ENCODE peak calls at places on chromosomes 4 and X, in ten cellular contexts. T is adrenal gland; V is IMR-90; M is astrocyte; O is CD4-positive, alpha-beta T cell; K is lung; E is stomach; L is transverse colon; N is iPS DF 6.9; B is ovary. P is an unnamed sample.
A peak's percentile ranks its signal among the peaks of the same experiment; 100 is the strongest.

GRCh38 chr4:168629561-168629960 is 132.7 kb downstream of the PALLD start:
- DNase-seq in M (no peak), E (no peak), L (no peak), O (no peak), N (no peak), V (no peak), B (no peak), K (no peak), T (no peak), P (no peak)

GRCh38 chr4:45438047-45438446 is 685.8 kb downstream of the GABRG1 start:
- DNase-seq in K (no peak), N (no peak), V (no peak), T (no peak), M (no peak), B (no peak), E (no peak), O (no peak), L (no peak), P (no peak)

GRCh38 chrX:150348365-150348764 is 14.8 kb upstream of the MAMLD1 start:
- DNase-seq in T (no peak), O (no peak), E (no peak), B (no peak), L (no peak), N (peak; percentile 45), K (no peak), V (no peak), M (no peak), P (no peak)

GRCh38 chr4:159495515-159496236 is 392.8 kb downstream of the RAPGEF2 start:
- DNase-seq in K (no peak), O (no peak), M (peak; percentile 41), N (no peak), B (no peak), V (no peak), L (no peak), E (no peak), T (no peak), P (no peak)

GRCh38 chrX:6041630-6042029 is 187.0 kb downstream of the NLGN4X start:
- DNase-seq in L (no peak), E (no peak), B (no peak), V (no peak), T (no peak), M (peak; percentile 27), O (no peak), N (no peak), K (no peak), P (no peak)

GRCh38 chr4:156778606-156779005 is 193.0 kb downstream of the PDGFC start:
- DNase-seq in K (no peak), O (no peak), B (no peak), M (peak; percentile 71), L (no peak), T (no peak), E (no peak), V (peak; percentile 91), N (no peak), P (no peak)

GRCh38 chr4:32196950-32197688 is 1477.0 kb downstream of the PCDH7 start:
- DNase-seq in L (no peak), B (no peak), O (no peak), E (no peak), K (no peak), N (no peak), M (no peak), V (no peak), T (no peak), P (no peak)

GRCh38 chr4:168335621-168336020 is 17.1 kb upstream of the DDX60 start:
- DNase-seq in B (no peak), V (peak; percentile 77), M (peak; percentile 71), K (no peak), T (no peak), E (no peak), O (no peak), L (no peak), N (no peak), P (no peak)

GRCh38 chr4:52633846-52634245 is 25.3 kb downstream of the USP46 start:
- DNase-seq in N (no peak), B (no peak), E (no peak), L (no peak), K (no peak), T (no peak), O (no peak), M (no peak), V (no peak), P (no peak)

GRCh38 chrX:40912166-40912565 is 173.1 kb upstream of the USP9X start:
- DNase-seq in L (no peak), M (no peak), E (no peak), B (no peak), T (no peak), N (no peak), V (no peak), K (no peak), O (no peak), P (no peak)

GRCh38 chr4:131388277-131388676 is 1760.8 kb upstream of the PCDH10 start:
- DNase-seq in O (no peak), B (no peak), K (no peak), M (no peak), E (no peak), N (no peak), L (no peak), V (no peak), T (no peak), P (no peak)

GRCh38 chr4:42627887-42628646 is 28.8 kb downstream of the ATP8A1 start:
- DNase-seq in K (no peak), N (no peak), L (peak; percentile 53), E (peak; percentile 81), O (peak; percentile 44), M (no peak), B (peak; percentile 77), V (no peak), T (peak; percentile 2), P (peak; percentile 25)

GRCh38 chr4:144591401-144591800 is 54.6 kb upstream of the HHIP start:
- DNase-seq in L (peak; percentile 61), V (peak; percentile 89), N (no peak), O (no peak), T (no peak), B (no peak), M (peak; percentile 75), K (peak; percentile 64), E (no peak), P (no peak)

GRCh38 chr4:123651536-123652175 is 255.1 kb downstream of the SPRY1 start:
- DNase-seq in L (no peak), T (no peak), N (no peak), K (no peak), V (no peak), M (no peak), O (no peak), E (no peak), B (no peak), P (no peak)

DNA sequence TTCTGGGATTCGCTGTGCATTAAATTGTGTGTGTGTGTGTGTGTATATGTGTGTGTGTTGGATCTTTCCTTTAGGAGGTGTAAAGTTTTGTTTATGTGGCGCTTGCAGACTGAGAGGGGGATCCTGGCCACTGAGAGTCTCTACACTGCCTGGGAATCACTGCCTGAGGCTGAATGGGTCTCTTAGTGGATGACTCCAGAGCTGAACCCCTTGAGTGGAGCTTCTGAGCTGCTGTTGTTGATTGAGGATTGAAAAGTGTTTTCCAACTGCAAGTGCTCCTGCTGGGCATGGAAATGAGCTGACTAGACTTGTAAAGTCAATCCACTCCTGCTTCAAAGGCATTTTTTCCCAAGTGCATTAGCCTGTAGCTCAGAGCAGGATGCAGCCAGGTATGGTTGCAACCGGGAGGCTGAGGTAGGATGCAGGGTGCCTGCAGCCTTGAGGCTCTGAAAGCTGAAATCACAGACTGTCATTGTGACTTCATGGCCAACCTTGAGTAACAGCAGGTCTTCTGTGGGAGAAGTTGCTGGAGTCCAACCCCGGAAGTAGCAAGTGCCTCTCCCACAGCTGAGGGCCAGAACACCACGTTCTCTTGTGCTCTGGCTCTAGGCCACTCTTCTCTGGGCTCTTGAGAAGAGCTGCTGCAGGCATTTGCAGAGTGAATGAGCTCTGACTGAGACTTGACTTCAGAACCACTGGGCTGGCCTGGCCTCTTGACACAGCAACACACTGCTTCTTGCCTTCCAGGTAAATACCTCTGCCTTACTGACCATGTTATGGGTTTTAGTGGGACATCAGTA is at the start of gene TBX22:
- DNase-seq in T (no peak), B (no peak), K (no peak), M (no peak), L (no peak), V (no peak), E (no peak), O (no peak), N (no peak), P (no peak)
- H3K27ac ChIP-seq in T (no peak within 1 kb of the TSS), B (no peak within 1 kb of the TSS), K (no peak within 1 kb of the TSS), M (no peak within 1 kb of the TSS), L (no peak within 1 kb of the TSS), V (no peak within 1 kb of the TSS), E (no peak within 1 kb of the TSS), O (no peak within 1 kb of the TSS), N (no peak within 1 kb of the TSS), P (no peak within 1 kb of the TSS)

DNA sequence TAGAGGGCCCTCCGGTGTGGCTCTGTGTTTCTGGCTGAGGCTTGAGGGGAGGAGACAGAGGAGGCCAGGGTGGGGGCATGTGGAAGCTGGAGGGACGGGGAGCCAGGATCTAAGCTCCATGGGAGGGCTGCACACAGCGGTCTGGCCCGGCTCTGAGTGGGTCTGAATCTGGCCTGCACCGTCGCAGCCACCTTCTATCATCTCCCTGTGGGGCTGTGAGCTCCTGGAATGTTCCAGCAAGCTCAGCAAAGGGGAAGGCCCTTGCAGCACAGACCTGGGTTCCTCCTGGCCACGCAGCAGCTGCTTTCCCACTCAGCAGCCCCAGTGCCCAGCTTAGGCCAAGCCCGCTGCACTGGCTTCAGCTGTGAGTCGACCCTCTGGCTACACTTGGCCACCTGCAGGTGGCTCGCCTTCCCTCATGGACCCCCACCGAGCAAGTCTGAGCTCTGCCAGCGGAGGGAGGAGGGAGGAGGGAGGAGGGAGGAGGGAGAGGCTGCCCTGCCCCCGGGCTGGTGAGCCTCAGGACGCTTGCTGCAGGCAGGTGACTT is 5.3 kb downstream of the NKX1-1 start:
- DNase-seq in O (no peak), L (no peak), K (no peak), N (no peak), E (peak; percentile 9), B (no peak), T (no peak), M (no peak), V (no peak), P (no peak)
- H3K9me3 ChIP-seq in O (peaks cover 5% of the 10 kb centered on the region), L (peaks cover 3% of the 10 kb centered on the region), K (peaks cover 6% of the 10 kb centered on the region), N (no peaks in the 10 kb centered on the region), E (peaks cover 16% of the 10 kb centered on the region), B (no peaks in the 10 kb centered on the region), T (no peaks in the 10 kb centered on the region), M (peaks cover 9% of the 10 kb centered on the region), V (peaks cover 23% of the 10 kb centered on the region), P (no peaks in the 10 kb centered on the region)

DNA sequence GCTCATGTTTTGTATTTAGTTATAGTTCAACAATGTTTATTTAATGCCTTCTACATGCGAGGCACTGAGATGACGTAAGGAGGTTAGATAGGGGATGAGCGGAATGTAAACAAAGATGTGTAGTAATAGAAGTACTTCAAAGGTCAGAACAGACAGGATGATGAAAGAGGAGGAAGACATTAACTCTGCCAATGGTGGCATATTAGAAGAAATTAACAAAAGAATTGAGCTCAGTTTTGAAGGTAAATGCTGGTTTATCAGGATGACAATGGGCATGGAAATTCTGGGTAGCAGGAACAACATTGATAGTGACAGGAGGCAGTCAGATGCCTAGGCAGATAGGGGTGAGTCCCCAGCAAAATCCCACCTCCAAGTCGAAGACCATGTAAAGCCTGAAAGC is 62.3 kb upstream of the PGRMC2 start:
- DNase-seq in V (peak; percentile 97), N (no peak), B (no peak), E (no peak), K (no peak), M (peak; percentile 77), T (no peak), L (no peak), O (no peak), P (no peak)
- H3K27ac ChIP-seq in V (peak overlapping the region; percentile 97), N (no peak overlapping the region), B (no peak overlapping the region), E (no peak overlapping the region), K (no peak overlapping the region), M (no peak overlapping the region), T (no peak overlapping the region), L (no peak overlapping the region), O (no peak overlapping the region), P (no peak overlapping the region)

GRCh38 chr4:190016369-190017289 is 10.4 kb downstream of the FRG2 start:
- DNase-seq in K (no peak), T (no peak), N (no peak), M (no peak), B (no peak), O (no peak), L (no peak), E (no peak), V (no peak), P (no peak)
- H3K9me3 ChIP-seq in K (peaks cover 25% of the 10 kb centered on the region), T (no peaks in the 10 kb centered on the region), N (peaks cover 3% of the 10 kb centered on the region), M (peaks cover 14% of the 10 kb centered on the region), B (peaks cover 3% of the 10 kb centered on the region), O (no peaks in the 10 kb centered on the region), L (no peaks in the 10 kb centered on the region), E (no peaks in the 10 kb centered on the region), V (peaks cover 2% of the 10 kb centered on the region), P (no peaks in the 10 kb centered on the region)

P was measured in CD8-positive, alpha-beta memory T cell.